ENCODE peak calls at places on chromosomes 13 and 19, in seven cellular contexts. One of them, this sample, is unnamed.

GRCh38 chr19:4730740-4731171 is 7.1 kb upstream of the DPP9 start:
- DNase-seq in activated T-cell treated with anti-CD3 and anti-CD28 coated beads for 1 hour: peak
- DNase-seq in activated T-helper 1 cell treated with anti-CD3 and anti-CD28 coated beads, Interleukin-2, amount 50 U/mL, for 16 hours: peak
- DNase-seq in NCI-H1092: no peak
- DNase-seq in activated CD4-positive, alpha-beta memory T cell treated with anti-CD3 and anti-CD28 coated beads for 36 hours: peak
- DNase-seq in heart right ventricle: no peak
- DNase-seq in tibial artery: no peak
- DNase-seq in this sample: no peak

GRCh38 chr19:8526345-8527062 is 12.5 kb upstream of the ZNF414 start:
- DNase-seq in activated T-cell treated with anti-CD3 and anti-CD28 coated beads for 1 hour: no peak
- DNase-seq in heart right ventricle: peak
- DNase-seq in activated T-helper 1 cell treated with anti-CD3 and anti-CD28 coated beads, Interleukin-2, amount 50 U/mL, for 16 hours: no peak
- DNase-seq in tibial artery: peak
- DNase-seq in activated CD4-positive, alpha-beta memory T cell treated with anti-CD3 and anti-CD28 coated beads for 36 hours: no peak
- DNase-seq in NCI-H1092: peak
- DNase-seq in this sample: peak

GRCh38 chr19:54707932-54708331 is 16.3 kb upstream of the KIR3DL3 start:
- DNase-seq in activated T-cell treated with anti-CD3 and anti-CD28 coated beads for 1 hour: no peak
- DNase-seq in heart right ventricle: no peak
- DNase-seq in activated CD4-positive, alpha-beta memory T cell treated with anti-CD3 and anti-CD28 coated beads for 36 hours: no peak
- DNase-seq in tibial artery: no peak
- DNase-seq in NCI-H1092: no peak
- DNase-seq in activated T-helper 1 cell treated with anti-CD3 and anti-CD28 coated beads, Interleukin-2, amount 50 U/mL, for 16 hours: no peak
- DNase-seq in this sample: no peak

GRCh38 chr19:17624314-17624991 is 63.7 kb downstream of the UNC13A start:
- DNase-seq in tibial artery: no peak
- DNase-seq in heart right ventricle: no peak
- DNase-seq in activated T-cell treated with anti-CD3 and anti-CD28 coated beads for 1 hour: no peak
- DNase-seq in NCI-H1092: no peak
- DNase-seq in activated T-helper 1 cell treated with anti-CD3 and anti-CD28 coated beads, Interleukin-2, amount 50 U/mL, for 16 hours: no peak
- DNase-seq in activated CD4-positive, alpha-beta memory T cell treated with anti-CD3 and anti-CD28 coated beads for 36 hours: no peak
- DNase-seq in this sample: no peak

GRCh38 chr13:66803759-66804456 is 426.2 kb downstream of the PCDH9 start:
- DNase-seq in NCI-H1092: peak
- DNase-seq in activated CD4-positive, alpha-beta memory T cell treated with anti-CD3 and anti-CD28 coated beads for 36 hours: no peak
- DNase-seq in heart right ventricle: no peak
- DNase-seq in activated T-cell treated with anti-CD3 and anti-CD28 coated beads for 1 hour: no peak
- DNase-seq in activated T-helper 1 cell treated with anti-CD3 and anti-CD28 coated beads, Interleukin-2, amount 50 U/mL, for 16 hours: no peak
- DNase-seq in tibial artery: no peak
- DNase-seq in this sample: no peak

GRCh38 chr19:6271721-6272410 is 7.9 kb downstream of the MLLT1 start:
- DNase-seq in tibial artery: peak
- DNase-seq in activated T-helper 1 cell treated with anti-CD3 and anti-CD28 coated beads, Interleukin-2, amount 50 U/mL, for 16 hours: no peak
- DNase-seq in activated CD4-positive, alpha-beta memory T cell treated with anti-CD3 and anti-CD28 coated beads for 36 hours: no peak
- DNase-seq in NCI-H1092: peak
- DNase-seq in heart right ventricle: peak
- DNase-seq in activated T-cell treated with anti-CD3 and anti-CD28 coated beads for 1 hour: no peak
- DNase-seq in this sample: no peak

GRCh38 chr19:18416778-18417249 is 2.4 kb upstream of the SSBP4 start:
- DNase-seq in tibial artery: peak
- DNase-seq in NCI-H1092: peak
- DNase-seq in activated T-cell treated with anti-CD3 and anti-CD28 coated beads for 1 hour: no peak
- DNase-seq in activated CD4-positive, alpha-beta memory T cell treated with anti-CD3 and anti-CD28 coated beads for 36 hours: peak
- DNase-seq in heart right ventricle: peak
- DNase-seq in activated T-helper 1 cell treated with anti-CD3 and anti-CD28 coated beads, Interleukin-2, amount 50 U/mL, for 16 hours: peak
- DNase-seq in this sample: peak

GRCh38 chr19:3517638-3518037 is 11.5 kb downstream of the FZR1 start:
- DNase-seq in NCI-H1092: no peak
- DNase-seq in activated T-helper 1 cell treated with anti-CD3 and anti-CD28 coated beads, Interleukin-2, amount 50 U/mL, for 16 hours: no peak
- DNase-seq in tibial artery: no peak
- DNase-seq in activated T-cell treated with anti-CD3 and anti-CD28 coated beads for 1 hour: no peak
- DNase-seq in heart right ventricle: no peak
- DNase-seq in activated CD4-positive, alpha-beta memory T cell treated with anti-CD3 and anti-CD28 coated beads for 36 hours: no peak
- DNase-seq in this sample: no peak

GRCh38 chr13:77343841-77344240 is 16.9 kb upstream of the MYCBP2 start:
- DNase-seq in activated CD4-positive, alpha-beta memory T cell treated with anti-CD3 and anti-CD28 coated beads for 36 hours: no peak
- DNase-seq in activated T-helper 1 cell treated with anti-CD3 and anti-CD28 coated beads, Interleukin-2, amount 50 U/mL, for 16 hours: no peak
- DNase-seq in NCI-H1092: no peak
- DNase-seq in activated T-cell treated with anti-CD3 and anti-CD28 coated beads for 1 hour: no peak
- DNase-seq in heart right ventricle: no peak
- DNase-seq in tibial artery: no peak
- DNase-seq in this sample: no peak

GRCh38 chr13:95573226-95573625 is 20.7 kb downstream of the CLDN10 start:
- DNase-seq in tibial artery: no peak
- DNase-seq in NCI-H1092: no peak
- DNase-seq in activated T-helper 1 cell treated with anti-CD3 and anti-CD28 coated beads, Interleukin-2, amount 50 U/mL, for 16 hours: no peak
- DNase-seq in activated CD4-positive, alpha-beta memory T cell treated with anti-CD3 and anti-CD28 coated beads for 36 hours: no peak
- DNase-seq in heart right ventricle: no peak
- DNase-seq in activated T-cell treated with anti-CD3 and anti-CD28 coated beads for 1 hour: no peak
- DNase-seq in this sample: no peak

GRCh38 chr13:26469602-26470001 is 87.9 kb upstream of the WASF3 start:
- DNase-seq in activated T-helper 1 cell treated with anti-CD3 and anti-CD28 coated beads, Interleukin-2, amount 50 U/mL, for 16 hours: no peak
- DNase-seq in tibial artery: no peak
- DNase-seq in NCI-H1092: peak
- DNase-seq in activated CD4-positive, alpha-beta memory T cell treated with anti-CD3 and anti-CD28 coated beads for 36 hours: no peak
- DNase-seq in heart right ventricle: no peak
- DNase-seq in activated T-cell treated with anti-CD3 and anti-CD28 coated beads for 1 hour: no peak
- DNase-seq in this sample: peak

GRCh38 chr13:98207411-98207810 is 30.3 kb upstream of the RNF113B start:
- DNase-seq in NCI-H1092: no peak
- DNase-seq in heart right ventricle: peak
- DNase-seq in activated T-cell treated with anti-CD3 and anti-CD28 coated beads for 1 hour: no peak
- DNase-seq in activated T-helper 1 cell treated with anti-CD3 and anti-CD28 coated beads, Interleukin-2, amount 50 U/mL, for 16 hours: no peak
- DNase-seq in activated CD4-positive, alpha-beta memory T cell treated with anti-CD3 and anti-CD28 coated beads for 36 hours: no peak
- DNase-seq in tibial artery: no peak
- DNase-seq in this sample: no peak

GRCh38 chr13:51252954-51253531 is 30.8 kb downstream of the FAM124A start:
- DNase-seq in activated CD4-positive, alpha-beta memory T cell treated with anti-CD3 and anti-CD28 coated beads for 36 hours: no peak
- DNase-seq in activated T-helper 1 cell treated with anti-CD3 and anti-CD28 coated beads, Interleukin-2, amount 50 U/mL, for 16 hours: no peak
- DNase-seq in activated T-cell treated with anti-CD3 and anti-CD28 coated beads for 1 hour: no peak
- DNase-seq in NCI-H1092: no peak
- DNase-seq in tibial artery: no peak
- DNase-seq in heart right ventricle: no peak
- DNase-seq in this sample: no peak

GRCh38 chr13:40109324-40109958 is 454.0 kb downstream of the COG6 start:
- DNase-seq in activated T-helper 1 cell treated with anti-CD3 and anti-CD28 coated beads, Interleukin-2, amount 50 U/mL, for 16 hours: no peak
- DNase-seq in heart right ventricle: no peak
- DNase-seq in tibial artery: peak
- DNase-seq in NCI-H1092: no peak
- DNase-seq in activated T-cell treated with anti-CD3 and anti-CD28 coated beads for 1 hour: no peak
- DNase-seq in activated CD4-positive, alpha-beta memory T cell treated with anti-CD3 and anti-CD28 coated beads for 36 hours: peak
- DNase-seq in this sample: no peak

GRCh38 chr19:51511353-51511752 is 9.8 kb upstream of the SIGLEC12 start:
- DNase-seq in activated CD4-positive, alpha-beta memory T cell treated with anti-CD3 and anti-CD28 coated beads for 36 hours: peak
- DNase-seq in tibial artery: no peak
- DNase-seq in heart right ventricle: no peak
- DNase-seq in activated T-helper 1 cell treated with anti-CD3 and anti-CD28 coated beads, Interleukin-2, amount 50 U/mL, for 16 hours: no peak
- DNase-seq in activated T-cell treated with anti-CD3 and anti-CD28 coated beads for 1 hour: no peak
- DNase-seq in NCI-H1092: no peak
- DNase-seq in this sample: no peak

GRCh38 chr13:98940325-98940724 is 37.5 kb downstream of the DOCK9 start:
- DNase-seq in activated CD4-positive, alpha-beta memory T cell treated with anti-CD3 and anti-CD28 coated beads for 36 hours: no peak
- DNase-seq in heart right ventricle: no peak
- DNase-seq in activated T-cell treated with anti-CD3 and anti-CD28 coated beads for 1 hour: no peak
- DNase-seq in tibial artery: no peak
- DNase-seq in activated T-helper 1 cell treated with anti-CD3 and anti-CD28 coated beads, Interleukin-2, amount 50 U/mL, for 16 hours: no peak
- DNase-seq in NCI-H1092: no peak
- DNase-seq in this sample: no peak

GRCh38 chr19:44254496-44254895 is 5.2 kb upstream of the ZNF233 start:
- DNase-seq in NCI-H1092: no peak
- DNase-seq in activated T-helper 1 cell treated with anti-CD3 and anti-CD28 coated beads, Interleukin-2, amount 50 U/mL, for 16 hours: no peak
- DNase-seq in activated T-cell treated with anti-CD3 and anti-CD28 coated beads for 1 hour: no peak
- DNase-seq in tibial artery: no peak
- DNase-seq in activated CD4-positive, alpha-beta memory T cell treated with anti-CD3 and anti-CD28 coated beads for 36 hours: no peak
- DNase-seq in heart right ventricle: no peak
- DNase-seq in this sample: no peak

GRCh38 chr13:105213512-105213911 is 1322.0 kb downstream of the EFNB2 start:
- DNase-seq in activated T-cell treated with anti-CD3 and anti-CD28 coated beads for 1 hour: no peak
- DNase-seq in activated CD4-positive, alpha-beta memory T cell treated with anti-CD3 and anti-CD28 coated beads for 36 hours: no peak
- DNase-seq in NCI-H1092: no peak
- DNase-seq in heart right ventricle: no peak
- DNase-seq in tibial artery: no peak
- DNase-seq in activated T-helper 1 cell treated with anti-CD3 and anti-CD28 coated beads, Interleukin-2, amount 50 U/mL, for 16 hours: no peak
- DNase-seq in this sample: no peak

GRCh38 chr13:83498486-83499190 is 383.6 kb downstream of the SLITRK1 start:
- DNase-seq in NCI-H1092: no peak
- DNase-seq in tibial artery: no peak
- DNase-seq in heart right ventricle: no peak
- DNase-seq in activated CD4-positive, alpha-beta memory T cell treated with anti-CD3 and anti-CD28 coated beads for 36 hours: no peak
- DNase-seq in activated T-helper 1 cell treated with anti-CD3 and anti-CD28 coated beads, Interleukin-2, amount 50 U/mL, for 16 hours: no peak
- DNase-seq in activated T-cell treated with anti-CD3 and anti-CD28 coated beads for 1 hour: no peak
- DNase-seq in this sample: no peak

GRCh38 chr13:52599037-52599852 is 43.0 kb upstream of the HNRNPA1L2 start:
- DNase-seq in heart right ventricle: peak
- DNase-seq in activated CD4-positive, alpha-beta memory T cell treated with anti-CD3 and anti-CD28 coated beads for 36 hours: no peak
- DNase-seq in activated T-helper 1 cell treated with anti-CD3 and anti-CD28 coated beads, Interleukin-2, amount 50 U/mL, for 16 hours: no peak
- DNase-seq in tibial artery: no peak
- DNase-seq in NCI-H1092: peak
- DNase-seq in activated T-cell treated with anti-CD3 and anti-CD28 coated beads for 1 hour: no peak
- DNase-seq in this sample: peak

GRCh38 chr13:51549050-51549449 is 35.2 kb upstream of the WDFY2 start:
- DNase-seq in activated T-helper 1 cell treated with anti-CD3 and anti-CD28 coated beads, Interleukin-2, amount 50 U/mL, for 16 hours: no peak
- DNase-seq in activated CD4-positive, alpha-beta memory T cell treated with anti-CD3 and anti-CD28 coated beads for 36 hours: peak
- DNase-seq in tibial artery: no peak
- DNase-seq in NCI-H1092: no peak
- DNase-seq in heart right ventricle: no peak
- DNase-seq in activated T-cell treated with anti-CD3 and anti-CD28 coated beads for 1 hour: no peak
- DNase-seq in this sample: peak

GRCh38 chr19:48393559-48394330 is at the start of gene GRIN2D:
- DNase-seq in heart right ventricle: no peak
- DNase-seq in activated CD4-positive, alpha-beta memory T cell treated with anti-CD3 and anti-CD28 coated beads for 36 hours: peak
- DNase-seq in NCI-H1092: no peak
- DNase-seq in activated T-helper 1 cell treated with anti-CD3 and anti-CD28 coated beads, Interleukin-2, amount 50 U/mL, for 16 hours: no peak
- DNase-seq in tibial artery: no peak
- DNase-seq in activated T-cell treated with anti-CD3 and anti-CD28 coated beads for 1 hour: no peak
- DNase-seq in this sample: no peak

GRCh38 chr13:73849292-73849691 is 284.9 kb downstream of the KLF12 start:
- DNase-seq in activated T-cell treated with anti-CD3 and anti-CD28 coated beads for 1 hour: no peak
- DNase-seq in tibial artery: no peak
- DNase-seq in activated T-helper 1 cell treated with anti-CD3 and anti-CD28 coated beads, Interleukin-2, amount 50 U/mL, for 16 hours: no peak
- DNase-seq in NCI-H1092: no peak
- DNase-seq in heart right ventricle: no peak
- DNase-seq in activated CD4-positive, alpha-beta memory T cell treated with anti-CD3 and anti-CD28 coated beads for 36 hours: peak
- DNase-seq in this sample: no peak

GRCh38 chr19:42275103-42275502 is 6.1 kb downstream of the CIC start:
- DNase-seq in activated T-helper 1 cell treated with anti-CD3 and anti-CD28 coated beads, Interleukin-2, amount 50 U/mL, for 16 hours: no peak
- DNase-seq in activated T-cell treated with anti-CD3 and anti-CD28 coated beads for 1 hour: no peak
- DNase-seq in heart right ventricle: peak
- DNase-seq in NCI-H1092: no peak
- DNase-seq in activated CD4-positive, alpha-beta memory T cell treated with anti-CD3 and anti-CD28 coated beads for 36 hours: no peak
- DNase-seq in tibial artery: no peak
- DNase-seq in this sample: no peak

GRCh38 chr19:17326595-17326966 is 8.1 kb downstream of the ANO8 start:
- DNase-seq in activated T-helper 1 cell treated with anti-CD3 and anti-CD28 coated beads, Interleukin-2, amount 50 U/mL, for 16 hours: no peak
- DNase-seq in activated CD4-positive, alpha-beta memory T cell treated with anti-CD3 and anti-CD28 coated beads for 36 hours: no peak
- DNase-seq in tibial artery: no peak
- DNase-seq in NCI-H1092: no peak
- DNase-seq in activated T-cell treated with anti-CD3 and anti-CD28 coated beads for 1 hour: no peak
- DNase-seq in heart right ventricle: no peak
- DNase-seq in this sample: no peak

GRCh38 chr13:44323754-44324153 is 49.9 kb upstream of the SERP2 start:
- DNase-seq in heart right ventricle: no peak
- DNase-seq in activated CD4-positive, alpha-beta memory T cell treated with anti-CD3 and anti-CD28 coated beads for 36 hours: no peak
- DNase-seq in NCI-H1092: no peak
- DNase-seq in tibial artery: no peak
- DNase-seq in activated T-cell treated with anti-CD3 and anti-CD28 coated beads for 1 hour: no peak
- DNase-seq in activated T-helper 1 cell treated with anti-CD3 and anti-CD28 coated beads, Interleukin-2, amount 50 U/mL, for 16 hours: no peak
- DNase-seq in this sample: no peak

GRCh38 chr19:23402388-23402787 is 7.1 kb upstream of the ZNF91 start:
- DNase-seq in activated CD4-positive, alpha-beta memory T cell treated with anti-CD3 and anti-CD28 coated beads for 36 hours: no peak
- DNase-seq in activated T-helper 1 cell treated with anti-CD3 and anti-CD28 coated beads, Interleukin-2, amount 50 U/mL, for 16 hours: no peak
- DNase-seq in tibial artery: no peak
- DNase-seq in NCI-H1092: no peak
- DNase-seq in activated T-cell treated with anti-CD3 and anti-CD28 coated beads for 1 hour: no peak
- DNase-seq in heart right ventricle: no peak
- DNase-seq in this sample: no peak

GRCh38 chr19:41886761-41887710 is 4.1 kb downstream of the ARHGEF1 start:
- DNase-seq in NCI-H1092: no peak
- DNase-seq in activated T-helper 1 cell treated with anti-CD3 and anti-CD28 coated beads, Interleukin-2, amount 50 U/mL, for 16 hours: peak
- DNase-seq in activated CD4-positive, alpha-beta memory T cell treated with anti-CD3 and anti-CD28 coated beads for 36 hours: peak
- DNase-seq in tibial artery: no peak
- DNase-seq in heart right ventricle: no peak
- DNase-seq in activated T-cell treated with anti-CD3 and anti-CD28 coated beads for 1 hour: peak
- DNase-seq in this sample: no peak

GRCh38 chr13:72458701-72459100 is 268.7 kb downstream of the MZT1 start:
- DNase-seq in tibial artery: no peak
- DNase-seq in activated T-helper 1 cell treated with anti-CD3 and anti-CD28 coated beads, Interleukin-2, amount 50 U/mL, for 16 hours: no peak
- DNase-seq in activated T-cell treated with anti-CD3 and anti-CD28 coated beads for 1 hour: no peak
- DNase-seq in NCI-H1092: no peak
- DNase-seq in activated CD4-positive, alpha-beta memory T cell treated with anti-CD3 and anti-CD28 coated beads for 36 hours: no peak
- DNase-seq in heart right ventricle: no peak
- DNase-seq in this sample: no peak

GRCh38 chr19:58325623-58326022 is 1.2 kb upstream of the ZSCAN22 start:
- DNase-seq in heart right ventricle: no peak
- DNase-seq in tibial artery: no peak
- DNase-seq in activated CD4-positive, alpha-beta memory T cell treated with anti-CD3 and anti-CD28 coated beads for 36 hours: peak
- DNase-seq in activated T-helper 1 cell treated with anti-CD3 and anti-CD28 coated beads, Interleukin-2, amount 50 U/mL, for 16 hours: no peak
- DNase-seq in NCI-H1092: no peak
- DNase-seq in activated T-cell treated with anti-CD3 and anti-CD28 coated beads for 1 hour: no peak
- DNase-seq in this sample: no peak

GRCh38 chr13:110340812-110341444 is 33.8 kb downstream of the COL4A2 start:
- DNase-seq in activated T-cell treated with anti-CD3 and anti-CD28 coated beads for 1 hour: peak
- DNase-seq in tibial artery: peak
- DNase-seq in activated CD4-positive, alpha-beta memory T cell treated with anti-CD3 and anti-CD28 coated beads for 36 hours: peak
- DNase-seq in activated T-helper 1 cell treated with anti-CD3 and anti-CD28 coated beads, Interleukin-2, amount 50 U/mL, for 16 hours: peak
- DNase-seq in NCI-H1092: no peak
- DNase-seq in heart right ventricle: peak
- DNase-seq in this sample: peak

GRCh38 chr13:45024847-45025246 is 35.5 kb downstream of the GPALPP1 start:
- DNase-seq in tibial artery: no peak
- DNase-seq in heart right ventricle: no peak
- DNase-seq in activated T-helper 1 cell treated with anti-CD3 and anti-CD28 coated beads, Interleukin-2, amount 50 U/mL, for 16 hours: no peak
- DNase-seq in activated CD4-positive, alpha-beta memory T cell treated with anti-CD3 and anti-CD28 coated beads for 36 hours: no peak
- DNase-seq in activated T-cell treated with anti-CD3 and anti-CD28 coated beads for 1 hour: no peak
- DNase-seq in NCI-H1092: no peak
- DNase-seq in this sample: no peak

GRCh38 chr13:22074403-22074802 is 403.5 kb downstream of the FGF9 start:
- DNase-seq in tibial artery: no peak
- DNase-seq in activated CD4-positive, alpha-beta memory T cell treated with anti-CD3 and anti-CD28 coated beads for 36 hours: peak
- DNase-seq in activated T-helper 1 cell treated with anti-CD3 and anti-CD28 coated beads, Interleukin-2, amount 50 U/mL, for 16 hours: no peak
- DNase-seq in activated T-cell treated with anti-CD3 and anti-CD28 coated beads for 1 hour: no peak
- DNase-seq in heart right ventricle: no peak
- DNase-seq in NCI-H1092: no peak
- DNase-seq in this sample: no peak

GRCh38 chr13:107208889-107209288 is 641.0 kb upstream of the ARGLU1 start:
- DNase-seq in activated T-helper 1 cell treated with anti-CD3 and anti-CD28 coated beads, Interleukin-2, amount 50 U/mL, for 16 hours: no peak
- DNase-seq in tibial artery: no peak
- DNase-seq in activated T-cell treated with anti-CD3 and anti-CD28 coated beads for 1 hour: no peak
- DNase-seq in NCI-H1092: no peak
- DNase-seq in activated CD4-positive, alpha-beta memory T cell treated with anti-CD3 and anti-CD28 coated beads for 36 hours: no peak
- DNase-seq in heart right ventricle: peak
- DNase-seq in this sample: no peak

GRCh38 chr13:50934735-50935419 is 25.3 kb downstream of the RNASEH2B start:
- DNase-seq in activated CD4-positive, alpha-beta memory T cell treated with anti-CD3 and anti-CD28 coated beads for 36 hours: no peak
- DNase-seq in NCI-H1092: no peak
- DNase-seq in tibial artery: no peak
- DNase-seq in activated T-helper 1 cell treated with anti-CD3 and anti-CD28 coated beads, Interleukin-2, amount 50 U/mL, for 16 hours: no peak
- DNase-seq in heart right ventricle: no peak
- DNase-seq in activated T-cell treated with anti-CD3 and anti-CD28 coated beads for 1 hour: no peak
- DNase-seq in this sample: no peak

GRCh38 chr19:12834976-12835757 is 788 bp upstream of the RTBDN start:
- DNase-seq in activated T-cell treated with anti-CD3 and anti-CD28 coated beads for 1 hour: no peak
- DNase-seq in heart right ventricle: no peak
- DNase-seq in activated T-helper 1 cell treated with anti-CD3 and anti-CD28 coated beads, Interleukin-2, amount 50 U/mL, for 16 hours: no peak
- DNase-seq in NCI-H1092: peak
- DNase-seq in activated CD4-positive, alpha-beta memory T cell treated with anti-CD3 and anti-CD28 coated beads for 36 hours: peak
- DNase-seq in tibial artery: no peak
- DNase-seq in this sample: no peak